ENCODE peak calls at places on chromosomes 4 and X, in nine cellular contexts. E is naive B cell; H is stimulated activated CD4-positive, alpha-beta T cell treated with anti-CD3 and anti-CD28 coated beads, Interleukin-15, amount 100 ng/mL, for 1 hour; G is AG08396; B is activated CD4-positive, alpha-beta T cell treated with anti-CD3 and anti-CD28 coated beads for 36 hours; P is mesenchymal stem cell; T is HS-27A; X is ACHN; W is upper lobe of right lung. S is an unnamed sample.

GRCh38 chr4:55321707-55322264 is 24.3 kb upstream of the SRD5A3 start:
- DNase-seq in E (no peak), H (no peak), G (peak), B (peak), P (peak), T (peak), X (peak), W (no peak), S (peak)

GRCh38 chrX:134572816-134573682 is 85.2 kb downstream of the PLAC1 start:
- DNase-seq in E (no peak), H (no peak), G (no peak), B (no peak), P (peak), T (peak), X (peak), W (no peak), S (no peak)

GRCh38 chrX:136198678-136199243 is 51.4 kb downstream of the FHL1 start:
- DNase-seq in E (no peak), H (no peak), G (no peak), B (no peak), P (no peak), T (no peak), X (no peak), W (no peak), S (no peak)

GRCh38 chr4:7842384-7843279 is 97.0 kb downstream of the AFAP1 start:
- DNase-seq in E (no peak), H (no peak), G (peak), B (no peak), P (peak), T (peak), X (peak), W (no peak), S (peak)

GRCh38 chr4:2893772-2894171 is 50.1 kb downstream of the ADD1 start:
- DNase-seq in E (no peak), H (no peak), G (no peak), B (no peak), P (no peak), T (no peak), X (no peak), W (no peak), S (no peak)

GRCh38 chr4:115343171-115343570 is 229.8 kb upstream of the NDST4 start:
- DNase-seq in E (no peak), H (no peak), G (no peak), B (no peak), P (no peak), T (no peak), X (no peak), W (no peak), S (no peak)

GRCh38 chrX:124388562-124388961 is 42.2 kb downstream of the SH2D1A start:
- DNase-seq in E (peak), H (no peak), G (peak), B (peak), P (peak), T (no peak), X (peak), W (peak), S (peak)

GRCh38 chr4:165844151-165844550 is 28.9 kb upstream of the TLL1 start:
- DNase-seq in E (no peak), H (no peak), G (no peak), B (no peak), P (no peak), T (no peak), X (no peak), W (no peak), S (no peak)

GRCh38 chr4:103207673-103208072 is 9.5 kb upstream of the CENPE start:
- DNase-seq in E (no peak), H (no peak), G (no peak), B (peak), P (no peak), T (no peak), X (no peak), W (no peak), S (no peak)

GRCh38 chr4:3487861-3488260 is 24.8 kb downstream of the DOK7 start:
- DNase-seq in E (no peak), H (no peak), G (no peak), B (no peak), P (no peak), T (no peak), X (no peak), W (no peak), S (no peak)

GRCh38 chr4:185577592-185577940 is 42.3 kb upstream of the PDLIM3 start:
- DNase-seq in E (no peak), H (no peak), G (no peak), B (no peak), P (no peak), T (no peak), X (no peak), W (no peak), S (no peak)

GRCh38 chr4:2791518-2792395 is 1.1 kb upstream of the SH3BP2 start:
- DNase-seq in E (no peak), H (no peak), G (no peak), B (no peak), P (no peak), T (no peak), X (no peak), W (no peak), S (no peak)

S was measured in HTR-8/SVneo.